ENCODE peak calls at places on chromosomes 4 and X, in ten cellular contexts. C is right atrium auricular region, X is fibroblast of lung, L is BE2C, F is lung, S is lower lobe of right lung, H is tibial artery, P is ascending aorta, U is suprapubic skin, T is cardiac muscle cell. N is an unnamed sample.
A peak's percentile ranks its signal among the peaks of the same experiment; 100 is the strongest.

GRCh38 chrX:22314692-22315091 is 42.0 kb downstream of the CBLL2 start:
- DNase-seq in C (no peak), X (peak; percentile 34), L (no peak), F (no peak), S (no peak), H (no peak), P (no peak), U (no peak), T (no peak), N (no peak)

GRCh38 chr4:13476915-13477314 is 7.2 kb downstream of the RAB28 start:
- DNase-seq in C (no peak), X (peak; percentile 93), L (no peak), F (no peak), S (no peak), H (no peak), P (no peak), U (no peak), T (peak; percentile 66), N (no peak)

GRCh38 chr4:151117371-151117962 is 18.0 kb downstream of the RPS3A start:
- DNase-seq in C (no peak), X (peak; percentile 58), L (peak; percentile 69), F (peak; percentile 40), S (no peak), H (no peak), P (no peak), U (no peak), T (peak; percentile 80), N (no peak)

GRCh38 chrX:53261573-53261972 is 19.8 kb downstream of the IQSEC2 start:
- DNase-seq in C (no peak), X (no peak), L (no peak), F (no peak), S (no peak), H (no peak), P (no peak), U (no peak), T (no peak), N (no peak)

GRCh38 chr4:129231907-129232626 is 136.1 kb downstream of the C4orf33 start:
- DNase-seq in C (no peak), X (peak; percentile 1), L (no peak), F (no peak), S (no peak), H (no peak), P (no peak), U (no peak), T (no peak), N (no peak)

GRCh38 chrX:41922694-41923171 is 621 bp downstream of the CASK start:
- DNase-seq in C (no peak), X (peak; percentile 12), L (peak; percentile 55), F (no peak), S (peak; percentile 47), H (peak; percentile 57), P (no peak), U (peak; percentile 70), T (peak; percentile 24), N (peak; percentile 55)

GRCh38 chr4:144449623-144450022 is 196.3 kb upstream of the HHIP start:
- DNase-seq in C (peak; percentile 61), X (peak; percentile 42), L (no peak), F (no peak), S (no peak), H (peak; percentile 70), P (no peak), U (peak; percentile 80), T (peak; percentile 60), N (no peak)

GRCh38 chr4:6918345-6918744 is 8.7 kb downstream of the TBC1D14 start:
- DNase-seq in C (no peak), X (no peak), L (no peak), F (no peak), S (no peak), H (no peak), P (no peak), U (no peak), T (no peak), N (no peak)

GRCh38 chr4:155667538-155668511 is 1.2 kb downstream of the GUCY1A1 start:
- DNase-seq in C (peak; percentile 63), X (peak; percentile 39), L (peak; percentile 73), F (peak; percentile 37), S (peak; percentile 61), H (peak; percentile 74), P (no peak), U (no peak), T (peak; percentile 62), N (peak; percentile 51)

DNA sequence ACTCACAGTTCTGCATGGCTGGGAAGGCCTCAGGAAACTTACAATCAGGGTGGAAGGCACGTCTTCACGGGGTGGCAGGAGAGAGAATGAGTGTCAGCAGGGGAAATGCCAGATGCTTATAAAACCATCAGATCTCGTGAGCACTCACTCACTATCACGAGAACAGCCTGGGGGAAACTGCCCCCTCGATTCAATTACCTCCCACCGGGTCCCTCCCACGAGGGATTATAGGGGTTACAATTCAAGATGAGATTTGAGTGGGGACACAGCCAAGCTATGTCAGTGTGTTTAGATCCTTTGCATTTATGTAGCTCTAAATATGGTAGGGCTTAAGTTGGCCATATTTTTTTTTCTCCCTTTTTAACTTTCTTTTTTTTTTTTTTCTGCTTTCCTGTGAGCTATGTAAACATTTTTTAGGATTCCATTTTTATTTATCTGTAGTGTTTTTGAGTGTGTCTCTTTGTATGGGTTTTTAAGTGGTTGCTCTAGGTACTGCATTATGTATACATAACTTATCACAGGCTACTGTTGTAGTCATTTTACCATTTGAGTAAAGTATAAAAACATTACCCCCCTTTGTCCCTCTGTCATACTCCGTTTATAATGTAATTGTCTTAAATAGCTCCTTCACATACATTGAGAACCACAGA is 79.0 kb downstream of the ADRA2C start:
- DNase-seq in C (no peak), X (no peak), L (no peak), F (no peak), S (no peak), H (no peak), P (no peak), U (no peak), T (no peak), N (no peak)
- TF ChIP-seq CTCF in C (no peak), X (no peak), L (no peak), F (no peak), S (no peak), H (no peak), P (no peak), U (no peak), T (no peak), N (no peak)

DNA sequence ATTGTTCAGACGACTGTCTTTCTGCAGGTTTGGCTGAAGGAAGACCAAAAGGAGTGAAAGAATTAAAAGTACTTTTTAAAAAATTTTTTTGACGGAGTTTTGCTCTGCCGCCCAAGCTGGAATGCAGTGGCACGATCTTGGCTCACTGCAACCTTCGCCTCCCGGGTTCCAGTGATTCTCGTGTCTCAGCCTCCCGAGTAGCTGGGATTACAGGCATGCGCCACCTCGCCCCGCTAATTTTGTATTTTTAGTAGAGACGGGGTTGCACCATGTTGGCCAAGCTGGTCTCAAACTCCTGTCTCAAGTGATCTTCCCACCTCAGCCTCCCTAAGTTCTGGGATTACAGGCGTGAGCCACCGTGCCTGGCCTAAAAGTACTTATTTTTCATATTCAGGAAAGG is 86.3 kb downstream of the ITIH6 start:
- DNase-seq in C (no peak), X (no peak), L (no peak), F (no peak), S (no peak), H (no peak), P (no peak), U (no peak), T (no peak), N (no peak)
- H3K4me3 ChIP-seq in C (no peak overlapping the region), X (no peak overlapping the region), L (no peak overlapping the region), F (no peak overlapping the region), S (no peak overlapping the region), H (no peak overlapping the region), P (no peak overlapping the region), U (no peak overlapping the region), T (no peak overlapping the region), N (no peak overlapping the region)

GRCh38 chr4:147755567-147756295 is 23.8 kb downstream of the ARHGAP10 start:
- DNase-seq in C (no peak), X (peak; percentile 89), L (no peak), F (no peak), S (no peak), H (no peak), P (no peak), U (no peak), T (peak; percentile 27), N (no peak)
- H3K4me1 ChIP-seq in C (peaks cover 56% of the 10 kb centered on the region), X (peaks cover 10% of the 10 kb centered on the region), L (peaks cover 9% of the 10 kb centered on the region), F (peaks cover 1% of the 10 kb centered on the region), S (peaks cover 14% of the 10 kb centered on the region), H (peaks cover 83% of the 10 kb centered on the region), P (peaks cover 7% of the 10 kb centered on the region), U (peaks cover 10% of the 10 kb centered on the region), T (peaks cover 13% of the 10 kb centered on the region), N (no peaks in the 10 kb centered on the region)

GRCh38 chr4:100421356-100421978 is 96.4 kb downstream of the EMCN start:
- DNase-seq in C (no peak), X (peak; percentile 40), L (no peak), F (no peak), S (no peak), H (no peak), P (no peak), U (no peak), T (peak; percentile 57), N (no peak)
- TF ChIP-seq CTCF in C (no peak), X (peak; percentile 32), L (peak; percentile 61), F (no peak), S (peak; percentile 51), H (peak; percentile 41), P (peak; percentile 46), U (no peak), T (peak; percentile 52), N (no peak)

DNA sequence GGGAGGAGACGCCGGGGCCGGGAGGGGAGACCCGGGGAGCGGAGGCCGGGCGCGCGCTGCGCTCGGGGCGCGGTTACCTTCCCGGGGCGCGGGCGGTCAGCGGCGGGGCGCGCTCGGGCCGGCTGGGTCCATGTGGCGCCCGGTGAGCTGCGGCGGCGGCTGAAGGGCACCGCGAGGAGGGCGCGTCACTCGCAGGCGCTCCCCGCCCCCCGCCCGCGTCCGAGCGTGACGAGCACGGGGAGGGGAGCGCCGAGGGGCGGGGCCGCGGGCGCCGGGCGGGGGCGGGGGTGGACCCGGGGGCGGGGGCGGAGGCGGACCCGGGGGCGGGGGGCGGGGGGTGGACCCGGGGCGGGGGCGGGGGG is at the start of gene CPLX1:
- DNase-seq in C (no peak), X (no peak), L (peak; percentile 91), F (no peak), S (peak; percentile 44), H (no peak), P (no peak), U (no peak), T (no peak), N (peak; percentile 57)
- H3K4me3 ChIP-seq in C (peak within 1 kb of the TSS; percentile 9), X (no peak within 1 kb of the TSS), L (peak within 1 kb of the TSS; percentile 74), F (no peak within 1 kb of the TSS), S (peak within 1 kb of the TSS; percentile 27), H (peak within 1 kb of the TSS; percentile 25), P (peak within 1 kb of the TSS; percentile 45), U (peak within 1 kb of the TSS; percentile 51), T (peak within 1 kb of the TSS; percentile 38), N (no peak within 1 kb of the TSS)

DNA sequence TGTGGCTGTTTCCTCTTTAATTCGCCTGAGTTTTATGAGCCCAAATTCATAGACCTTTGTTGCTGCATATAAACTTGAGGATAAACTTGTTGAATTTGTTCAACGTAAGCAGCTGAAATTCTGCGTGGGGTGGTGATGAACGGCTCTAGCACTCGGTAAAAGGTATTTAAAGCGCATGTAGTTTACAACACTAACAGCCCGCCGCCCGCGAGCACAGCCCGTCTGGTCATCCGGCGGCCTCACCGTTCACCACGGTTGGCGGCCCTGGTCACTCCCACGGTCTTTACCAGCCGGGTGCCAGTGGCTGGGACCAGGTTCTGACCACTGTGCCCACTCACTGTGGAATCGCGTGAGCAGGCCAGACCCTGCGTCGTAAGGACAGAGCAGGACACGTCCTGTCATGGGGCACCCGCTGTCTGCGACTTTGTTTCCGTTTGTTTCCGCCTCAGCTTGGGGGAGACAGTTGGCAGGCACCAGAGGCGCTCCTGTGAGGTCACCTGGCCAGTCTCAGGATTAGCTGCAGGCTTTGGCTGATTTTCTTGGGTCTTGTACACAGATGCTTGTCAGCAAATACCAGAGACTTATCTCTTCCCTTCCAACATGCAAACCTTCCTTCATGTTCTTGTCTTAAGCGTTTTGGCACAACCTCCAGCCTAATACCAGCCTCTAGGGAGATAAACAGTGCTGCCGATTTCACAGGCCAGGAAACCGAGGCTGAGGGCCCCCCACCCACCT is 36.8 kb upstream of the SPON2 start:
- DNase-seq in C (no peak), X (peak; percentile 50), L (peak; percentile 7), F (no peak), S (peak; percentile 42), H (peak; percentile 68), P (no peak), U (peak; percentile 71), T (peak; percentile 69), N (peak; percentile 39)
- H3K4me1 ChIP-seq in C (peaks cover 49% of the 10 kb centered on the region), X (peaks cover 36% of the 10 kb centered on the region), L (peaks cover 5% of the 10 kb centered on the region), F (peaks cover 36% of the 10 kb centered on the region), S (peaks cover 72% of the 10 kb centered on the region), H (peaks cover 51% of the 10 kb centered on the region), P (peaks cover 25% of the 10 kb centered on the region), U (peaks cover 61% of the 10 kb centered on the region), T (peaks cover 5% of the 10 kb centered on the region), N (peaks cover 46% of the 10 kb centered on the region)

N was measured in mucosa of descending colon.